ENCODE peak calls at places on chromosome 17, in ten cellular contexts. J, G, Z, B, L, I, X, F, A and T are unnamed samples.
A peak's percentile ranks its signal among the peaks of the same experiment; 100 is the strongest.

GRCh38 chr17:62933986-62934385 is 32.0 kb upstream of the TANC2 start:
- DNase-seq in A (no peak), F (no peak), J (no peak), B (no peak), I (no peak), X (peak; percentile 57), L (no peak), Z (no peak), G (no peak), T (no peak)

GRCh38 chr17:50269477-50270429 is 4.5 kb upstream of the TMEM92 start:
- DNase-seq in J (peak; percentile 95), F (peak; percentile 88), L (peak; percentile 75), G (peak; percentile 65), A (peak; percentile 49), X (peak; percentile 67), I (peak; percentile 71), B (peak; percentile 68), Z (peak; percentile 82), T (no peak)

GRCh38 chr17:348692-349425 is 3.7 kb downstream of the RPH3AL start:
- DNase-seq in A (peak; percentile 79), I (peak; percentile 53), J (no peak), X (no peak), L (peak; percentile 47), G (no peak), B (peak; percentile 49), F (no peak), Z (peak; percentile 78), T (no peak)

GRCh38 chr17:10729334-10730193 is at the start of gene TMEM220:
- DNase-seq in I (peak; percentile 89), B (peak; percentile 86), J (peak; percentile 96), G (peak; percentile 86), X (peak; percentile 81), A (peak; percentile 78), L (peak; percentile 90), Z (peak; percentile 92), F (peak; percentile 27), T (peak; percentile 42)

GRCh38 chr17:80431246-80432195 is 16.6 kb downstream of the ENDOV start:
- DNase-seq in Z (no peak), L (no peak), A (no peak), X (no peak), G (no peak), B (no peak), F (no peak), I (no peak), J (no peak), T (no peak)

GRCh38 chr17:2849327-2849670 is 53.1 kb downstream of the RAP1GAP2 start:
- DNase-seq in A (no peak), X (no peak), F (no peak), B (no peak), L (peak; percentile 29), Z (no peak), I (no peak), G (no peak), J (peak; percentile 76), T (peak; percentile 88)

GRCh38 chr17:72287586-72287985 is 166.8 kb downstream of the SOX9 start:
- DNase-seq in G (no peak), B (no peak), Z (no peak), X (no peak), J (no peak), L (no peak), F (no peak), A (no peak), I (no peak), T (no peak)

GRCh38 chr17:27247071-27247957 is 46.6 kb upstream of the WSB1 start:
- DNase-seq in Z (peak; percentile 73), B (peak; percentile 61), X (no peak), J (no peak), L (no peak), G (peak; percentile 51), F (peak; percentile 80), A (peak; percentile 49), I (peak; percentile 83), T (no peak)

GRCh38 chr17:15291674-15292361 is 26.7 kb upstream of the PMP22 start:
- DNase-seq in G (no peak), I (peak; percentile 51), J (no peak), F (no peak), X (peak; percentile 25), Z (no peak), L (no peak), A (no peak), B (peak; percentile 22), T (no peak)

GRCh38 chr17:63929860-63930766 is 2.0 kb downstream of the CD79B start:
- DNase-seq in I (no peak), B (no peak), J (no peak), G (no peak), L (no peak), F (no peak), X (no peak), A (no peak), Z (no peak), T (no peak)

GRCh38 chr17:81095608-81095888 is 60.6 kb downstream of the BAIAP2 start:
- DNase-seq in A (no peak), Z (no peak), I (no peak), B (no peak), J (no peak), X (no peak), G (no peak), F (no peak), L (no peak), T (no peak)

DNA sequence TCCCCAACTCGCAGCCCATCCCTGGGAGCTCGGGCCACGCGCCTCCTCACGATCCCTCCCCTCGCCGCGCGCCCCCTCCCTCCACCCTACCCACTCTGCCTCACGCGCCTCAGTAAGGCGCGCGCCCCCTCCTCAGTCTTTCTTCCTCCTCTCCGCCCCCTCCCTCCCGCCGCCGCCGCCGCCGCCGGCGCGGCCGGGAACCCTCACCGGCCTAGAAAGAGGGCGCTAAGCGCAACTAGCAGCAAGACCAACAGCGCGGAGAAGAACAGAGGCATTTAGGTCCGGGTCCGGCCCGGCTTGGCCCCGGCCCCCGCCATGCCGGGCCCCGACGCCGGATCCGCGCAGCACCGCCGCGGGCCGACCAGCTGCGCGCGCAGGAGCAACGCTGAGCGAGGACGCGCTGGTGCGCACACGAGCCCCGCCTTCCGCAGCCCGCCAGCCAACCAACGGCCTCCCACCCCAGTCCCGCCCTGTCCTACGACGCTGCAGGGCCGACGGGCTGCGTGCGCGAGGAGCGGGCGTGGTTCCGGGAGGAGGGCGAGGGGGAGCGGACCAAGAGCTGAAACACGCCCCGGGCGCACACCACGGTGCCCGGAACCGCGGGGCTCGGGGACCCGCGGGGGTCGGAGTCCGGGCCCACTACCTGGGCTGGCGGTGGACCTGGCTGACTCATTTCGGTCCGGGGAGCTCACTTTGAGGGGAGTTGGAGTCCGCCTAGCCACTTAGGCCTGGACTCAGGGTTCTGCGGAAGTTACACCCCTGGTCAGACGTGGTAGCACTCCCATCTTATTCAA is at the start of gene BLTP2:
- DNase-seq in F (peak; percentile 88), B (peak; percentile 97), J (peak; percentile 99), Z (peak; percentile 99), A (peak; percentile 95), I (peak; percentile 98), L (peak; percentile 97), X (peak; percentile 97), G (peak; percentile 97), T (peak; percentile 79)
- TF ChIP-seq CTCF in F (no peak), B (no peak), J (no peak), Z (no peak), A (no peak), I (no peak), L (no peak), X (no peak), G (no peak), T (no peak)

DNA sequence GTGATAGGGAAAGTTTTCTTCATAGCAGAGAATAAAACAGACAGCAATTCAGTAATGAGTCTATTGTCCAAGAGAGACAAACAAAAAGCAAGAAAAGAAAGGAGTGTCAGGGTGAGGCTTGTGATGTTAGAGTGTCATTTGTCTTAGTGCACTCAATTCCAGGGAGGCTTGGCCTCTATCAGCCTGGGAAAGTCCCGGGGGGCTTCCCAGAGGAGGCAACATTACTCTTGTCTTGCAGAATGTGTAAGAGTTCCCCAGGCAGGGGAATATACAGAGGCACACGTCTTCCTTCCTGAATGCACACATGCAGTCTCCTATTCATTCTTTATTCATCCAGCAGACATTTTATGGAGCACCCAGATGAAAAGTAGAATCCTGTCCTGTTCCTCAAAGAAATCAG is 20.8 kb downstream of the CACNG4 start:
- DNase-seq in B (no peak), X (no peak), G (no peak), F (no peak), J (no peak), Z (no peak), I (no peak), L (no peak), A (no peak), T (no peak)
- H3K27me3 ChIP-seq in B (peaks cover 82% of the 10 kb centered on the region), X (no peaks in the 10 kb centered on the region), G (peaks cover 59% of the 10 kb centered on the region), F (peaks cover 7% of the 10 kb centered on the region), J (no peaks in the 10 kb centered on the region), Z (no peaks in the 10 kb centered on the region), I (peaks cover 9% of the 10 kb centered on the region), L (no peaks in the 10 kb centered on the region), A (no peaks in the 10 kb centered on the region), T (peaks cover 29% of the 10 kb centered on the region)

DNA sequence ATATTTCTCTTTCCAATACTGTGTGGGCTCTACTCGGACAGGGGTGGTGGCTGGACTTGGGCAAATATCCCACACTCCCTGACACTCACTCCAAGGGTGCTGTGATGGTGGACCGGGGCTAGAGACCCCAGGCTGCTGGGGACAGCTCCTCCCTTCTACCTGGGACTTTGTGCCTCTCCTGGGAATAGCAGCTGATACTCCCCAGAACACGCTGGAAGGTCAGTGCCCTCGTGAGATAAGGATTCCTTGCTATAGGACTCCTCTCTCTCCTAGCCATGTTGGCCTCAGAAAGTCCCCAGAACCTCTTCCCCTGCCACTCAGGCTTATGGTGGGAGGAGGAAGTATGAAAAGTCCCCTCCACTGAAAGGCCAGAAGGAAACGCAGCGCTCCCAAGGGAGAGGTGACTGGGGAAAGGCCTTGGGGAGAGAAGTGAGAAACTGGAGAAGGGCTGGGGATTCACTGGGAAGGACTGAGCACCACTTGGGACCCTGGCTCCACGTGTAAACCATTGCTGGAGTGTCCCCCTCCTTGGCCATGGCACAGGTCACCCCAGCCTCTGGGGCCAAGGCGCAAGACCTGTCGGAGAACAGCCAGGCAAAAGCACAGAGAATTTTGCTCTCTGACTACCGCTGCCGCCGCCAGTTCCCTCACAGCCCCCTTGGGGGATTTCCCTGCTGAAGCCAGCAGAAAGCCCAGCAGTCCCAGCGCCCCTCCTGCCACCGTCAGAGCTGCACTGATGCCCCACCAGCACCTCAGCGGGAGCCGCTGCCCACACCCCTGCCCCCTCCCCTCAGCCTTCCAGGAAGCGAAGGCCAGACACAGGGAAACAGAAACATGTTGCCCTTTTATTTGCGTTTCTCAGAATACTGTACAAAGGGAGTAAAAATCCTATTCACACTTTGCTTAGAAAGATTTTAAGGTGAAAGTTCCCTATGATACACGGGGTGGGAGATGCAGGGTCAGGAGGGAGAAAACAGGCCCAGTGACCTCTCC is 2.1 kb upstream of the GSDMB start:
- DNase-seq in F (no peak), G (no peak), L (no peak), A (no peak), B (no peak), J (no peak), X (no peak), Z (no peak), I (peak; percentile 38), T (no peak)
- H3K36me3 ChIP-seq in F (peaks cover 34% of the 10 kb centered on the region), G (peaks cover 50% of the 10 kb centered on the region), L (no peaks in the 10 kb centered on the region), A (peaks cover 30% of the 10 kb centered on the region), B (peaks cover 46% of the 10 kb centered on the region), J (peaks cover 41% of the 10 kb centered on the region), X (peaks cover 7% of the 10 kb centered on the region), Z (peaks cover 36% of the 10 kb centered on the region), I (peaks cover 56% of the 10 kb centered on the region), T (peaks cover 1% of the 10 kb centered on the region)

GRCh38 chr17:75046583-75047289 is at the start of the genes ATP5PD and KCTD2:
- DNase-seq in F (peak; percentile 95), J (peak; percentile 100), A (peak; percentile 97), I (peak; percentile 97), X (peak; percentile 97), B (peak; percentile 97), L (peak; percentile 97), G (peak; percentile 96), Z (peak; percentile 98), T (peak; percentile 82)
- TF ChIP-seq CTCF in F (no peak), J (no peak), A (no peak), I (no peak), X (no peak), B (no peak), L (no peak), G (peak; percentile 8), Z (peak; percentile 7), T (no peak)